ENCODE peak calls at places on chromosomes 11 and 22, in four cellular contexts. D is Peyer's patch; R is CD8-positive, alpha-beta T cell; G is BJ. L is an unnamed sample.

GRCh38 chr11:130051077-130051476 is 18.6 kb upstream of the APLP2 start:
- DNase-seq in R (no peak), G (no peak), D (no peak), L (no peak)

GRCh38 chr11:116970485-116971292 is 127.5 kb downstream of the SIK3 start:
- DNase-seq in G (no peak), D (no peak), R (no peak), L (no peak)

GRCh38 chr11:128594246-128594645 is 6.9 kb upstream of the ETS1 start:
- DNase-seq in D (no peak), R (no peak), G (no peak), L (no peak)

GRCh38 chr11:17179972-17180371 is 27.8 kb downstream of the PIK3C2A start:
- DNase-seq in R (no peak), D (no peak), G (no peak), L (no peak)

GRCh38 chr11:80023416-80023815 is 582.6 kb upstream of the TENM4 start:
- DNase-seq in R (no peak), G (no peak), D (no peak), L (no peak)

GRCh38 chr11:121613724-121614123 is 161.0 kb upstream of the SORL1-AS1 start:
- DNase-seq in D (no peak), R (no peak), G (no peak), L (no peak)

GRCh38 chr11:56917708-56918450 is 70.8 kb upstream of the OR5AK2 start:
- DNase-seq in G (no peak), R (no peak), D (no peak), L (no peak)

GRCh38 chr22:29824677-29825076 is 13.4 kb downstream of the ASCC2 start:
- DNase-seq in G (no peak), D (no peak), R (no peak), L (no peak)

GRCh38 chr11:17764446-17765218 is 30.1 kb downstream of the KCNC1 start:
- DNase-seq in G (no peak), R (no peak), D (no peak), L (no peak)

GRCh38 chr22:29351042-29351441 is 35.5 kb upstream of the RASL10A start:
- DNase-seq in D (peak), R (no peak), G (no peak), L (no peak)

GRCh38 chr11:1830500-1831223 is 4.1 kb upstream of the SYT8 start:
- DNase-seq in D (peak), G (no peak), R (no peak), L (no peak)

GRCh38 chr11:57311109-57311936 is 13.4 kb downstream of the TNKS1BP1 start:
- DNase-seq in D (peak), R (peak), G (peak), L (peak)

GRCh38 chr11:3803726-3804510 is 4.4 kb upstream of the PGAP2 start:
- DNase-seq in D (peak), G (peak), R (no peak), L (peak)

GRCh38 chr11:17145972-17146371 is 61.8 kb downstream of the PIK3C2A start:
- DNase-seq in D (no peak), G (no peak), R (no peak), L (no peak)

GRCh38 chr22:20853236-20853660 is 5.4 kb downstream of the PI4KA start:
- DNase-seq in R (no peak), D (peak), G (no peak), L (no peak)

GRCh38 chr11:46387456-46387855 is 4.1 kb downstream of the CHRM4 start:
- DNase-seq in R (no peak), G (no peak), D (no peak), L (no peak)

GRCh38 chr22:30944986-30945385 is 23.6 kb downstream of the MORC2 start:
- DNase-seq in G (no peak), R (no peak), D (no peak), L (no peak)

GRCh38 chr22:21624120-21624879 is 5.5 kb downstream of the YDJC start:
- DNase-seq in G (no peak), R (peak), D (no peak), L (no peak)

GRCh38 chr22:48949375-48950149 is 878.1 kb downstream of the BRD1 start:
- DNase-seq in D (peak), G (no peak), R (no peak), L (no peak)

GRCh38 chr22:24156146-24156914 is 25.0 kb upstream of the SUSD2 start:
- DNase-seq in D (peak), G (no peak), R (peak), L (no peak)

GRCh38 chr22:40426671-40427070 is 56.3 kb downstream of the SGSM3 start:
- DNase-seq in G (no peak), R (no peak), D (no peak), L (no peak)

DNA sequence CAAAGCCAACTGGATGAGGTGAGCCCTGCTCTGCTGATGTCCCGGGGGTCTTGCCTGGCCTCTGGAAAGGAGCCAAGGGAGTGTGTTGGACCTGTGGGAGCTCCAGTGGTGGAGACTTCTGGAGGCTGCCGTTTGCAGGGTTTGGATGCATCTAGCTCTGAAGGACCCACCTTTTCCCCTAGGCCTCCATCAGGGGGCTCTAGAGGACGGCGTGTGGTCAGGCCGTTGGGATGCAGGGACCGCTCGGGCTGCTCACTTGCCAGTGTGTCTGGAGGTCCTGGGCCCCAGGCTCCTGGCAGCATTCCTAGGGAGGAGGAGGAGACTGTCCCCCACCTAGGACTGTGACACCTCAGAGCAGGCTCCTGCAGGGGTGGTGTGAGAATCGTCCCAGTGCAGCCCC is 58.3 kb downstream of the PRDM11 start:
- DNase-seq in G (no peak), D (no peak), R (no peak), L (no peak)
- TF ChIP-seq CTCF in G (no peak), D (no peak), R (no peak), L (no peak)

GRCh38 chr11:16110862-16111261 is 245.5 kb downstream of the SOX6 start:
- DNase-seq in G (peak), D (no peak), R (no peak), L (no peak)
- H3K4me3 ChIP-seq in G (no peak), D (no peak), R (no peak), L (no peak)

DNA sequence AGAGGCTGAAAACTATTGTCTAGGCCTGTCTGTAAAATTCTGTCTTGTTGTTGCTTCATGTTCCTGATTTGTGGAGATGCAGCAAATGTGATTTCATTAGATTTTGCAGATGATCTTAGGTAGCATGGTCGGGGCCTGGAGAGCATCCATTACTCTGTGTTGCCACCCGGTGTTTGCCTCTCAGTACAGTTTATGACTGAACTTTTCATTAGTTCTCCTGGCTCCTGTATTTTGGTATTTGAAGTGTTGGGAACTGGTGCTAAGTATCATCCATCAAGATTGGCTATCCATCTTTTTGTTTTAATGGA is 7.7 kb downstream of the YWHAH start:
- DNase-seq in G (no peak), R (no peak), D (no peak), L (no peak)
- TF ChIP-seq CTCF in G (peak), R (no peak), D (no peak), L (no peak)

GRCh38 chr22:50057292-50057867 is 718 bp downstream of the TTLL8 start:
- DNase-seq in G (no peak), R (no peak), D (no peak), L (no peak)

GRCh38 chr22:50058338-50059184 is 463 bp upstream of the TTLL8 start:
- DNase-seq in D (no peak), G (no peak), R (no peak), L (no peak)

GRCh38 chr22:50059185-50059880 is 1.2 kb upstream of the TTLL8 start:
- DNase-seq in D (no peak), G (peak), R (no peak), L (no peak)

GRCh38 chr22:50056214-50056972 is 1.7 kb downstream of the TTLL8 start:
- DNase-seq in D (no peak), G (no peak), R (no peak), L (no peak)

DNA sequence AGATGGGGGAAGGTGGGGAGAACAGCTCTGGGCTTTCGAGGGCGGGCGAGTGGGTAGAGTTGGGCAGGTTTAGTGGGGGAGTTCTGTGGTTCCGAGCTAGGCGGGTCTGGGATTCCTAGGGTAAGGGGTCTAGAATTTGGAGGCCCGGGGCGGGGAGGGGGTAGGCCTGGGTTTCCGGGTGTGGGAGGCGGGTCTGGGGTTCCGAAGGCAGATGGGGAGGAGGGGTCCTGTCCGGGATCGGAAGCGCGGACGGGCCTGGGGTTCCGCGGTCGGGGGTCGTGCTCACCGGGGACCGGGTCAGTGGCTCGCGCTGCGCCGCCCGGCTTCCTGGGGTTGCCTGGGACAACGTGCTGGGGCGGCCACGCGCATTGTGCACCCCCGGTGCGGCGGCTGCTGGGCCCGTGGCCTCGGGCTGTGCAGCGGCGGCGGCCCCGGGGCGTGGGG is at the start of gene TTLL8:
- DNase-seq in R (no peak), D (no peak), G (no peak), L (no peak)
- H3K4me3 ChIP-seq in R (no peak), D (peak), G (no peak), L (no peak)

DNA sequence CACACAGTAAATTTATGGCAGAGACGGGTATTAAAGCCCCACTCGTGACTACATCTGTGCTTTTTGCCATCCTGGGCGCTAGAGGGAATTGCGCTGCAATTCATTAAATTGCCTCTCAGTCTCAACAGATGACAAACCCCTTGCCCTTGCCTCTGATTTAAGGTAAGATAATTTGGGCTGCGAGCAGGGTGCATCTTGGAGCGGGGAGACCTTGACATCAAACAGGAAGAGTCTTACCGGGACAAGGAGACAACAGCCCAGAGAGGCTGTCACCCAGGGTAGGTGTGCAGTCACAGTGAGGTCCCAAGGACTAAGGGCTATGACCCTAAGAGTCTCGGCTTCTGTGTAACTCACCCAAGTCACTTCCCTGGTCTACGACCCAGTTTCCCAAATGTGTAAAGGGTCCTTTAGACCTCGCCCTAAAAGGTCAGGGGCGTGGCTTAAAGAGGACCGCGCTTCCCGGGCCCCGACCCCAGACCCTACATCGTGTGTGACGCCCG is 427 bp upstream of the TOM1 start:
- DNase-seq in D (peak), R (no peak), G (no peak), L (no peak)
- TF ChIP-seq CTCF in D (no peak), R (peak), G (no peak), L (no peak)

GRCh38 chr11:69490516-69490915 is 9.1 kb downstream of the LINC01488 start:
- DNase-seq in R (no peak), D (no peak), G (no peak), L (no peak)
- H3K4me3 ChIP-seq in R (no peak), D (no peak), G (no peak), L (no peak)

GRCh38 chr11:33827206-33827605 is 52.9 kb upstream of the FBXO3 start:
- DNase-seq in G (no peak), R (no peak), D (no peak), L (no peak)

GRCh38 chr11:33828604-33829429 is 54.5 kb upstream of the FBXO3 start:
- DNase-seq in G (no peak), D (no peak), R (no peak), L (no peak)

GRCh38 chr11:33830903-33831648 is 56.8 kb upstream of the FBXO3 start:
- DNase-seq in R (no peak), G (no peak), D (no peak), L (no peak)

GRCh38 chr11:33832676-33833075 is 58.4 kb upstream of the FBXO3 start:
- DNase-seq in D (no peak), G (no peak), R (no peak), L (no peak)

DNA sequence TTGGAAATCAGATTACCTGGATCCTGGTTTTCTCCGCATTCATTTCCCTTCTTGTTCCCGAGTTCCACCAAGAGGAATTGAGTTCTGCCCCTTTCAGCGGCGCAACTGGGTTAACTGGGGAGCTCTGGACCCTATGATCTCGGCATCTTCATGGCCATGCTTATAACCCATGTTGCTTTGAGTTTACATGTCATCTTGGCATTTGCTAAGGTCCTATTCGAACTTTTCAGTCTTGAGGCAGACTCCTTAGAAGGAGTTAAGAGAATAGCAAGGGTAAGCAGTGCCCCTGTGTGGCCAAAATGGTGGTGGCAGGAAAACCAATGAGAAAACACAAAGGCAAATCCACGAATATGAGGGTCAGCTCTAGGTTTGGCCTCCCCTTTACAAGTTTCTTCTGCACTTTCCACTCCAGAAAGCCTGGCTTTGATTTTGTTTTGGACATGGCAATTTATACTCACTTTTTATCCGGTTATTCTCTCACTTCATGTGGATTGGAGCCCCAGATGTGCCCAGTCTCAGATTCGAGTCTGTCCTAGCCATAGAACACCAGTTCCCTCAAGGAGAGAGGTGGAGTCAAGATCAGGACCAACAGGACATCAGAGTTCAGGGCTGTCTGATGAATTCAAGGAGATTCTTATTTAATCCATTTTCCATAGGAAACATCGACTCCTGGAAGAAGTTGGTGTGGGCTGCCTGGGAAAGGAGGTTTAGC is 55.3 kb upstream of the FBXO3 start:
- DNase-seq in D (peak), R (peak), G (peak), L (peak)
- TF ChIP-seq CTCF in D (peak), R (peak), G (peak), L (peak)